ENCODE peak calls at places on chromosomes 5 and 9, in eight cellular contexts. B is GM04504; Z is activated naive CD4-positive, alpha-beta T cell treated with Interleukin-2 at 50 U/mL for 16 hours; I is fibroblast of the aortic adventitia; U is left ventricle myocardium superior; L is coronary artery; N is PC-3; S is fibroblast of lung. Q is an unnamed sample.

GRCh38 chr5:115260248-115260647 is 2.4 kb downstream of the PGGT1B start:
- DNase-seq in S (no peak), U (no peak), N (no peak), B (no peak), L (no peak), Z (no peak), I (no peak), Q (no peak)

GRCh38 chr5:57692582-57693487 is 210.2 kb upstream of the ACTBL2 start:
- DNase-seq in S (peak), B (peak), N (peak), I (peak), U (peak), Z (peak), L (peak), Q (peak)

GRCh38 chr9:18437315-18438200 is 36.4 kb upstream of the ADAMTSL1 start:
- DNase-seq in Z (no peak), I (peak), S (peak), N (no peak), L (peak), U (peak), B (no peak), Q (no peak)

GRCh38 chr5:160174780-160175437 is 54.4 kb upstream of the FABP6 start:
- DNase-seq in Z (no peak), L (no peak), U (no peak), I (peak), N (no peak), S (peak), B (no peak), Q (no peak)

GRCh38 chr5:2462026-2462691 is 289.3 kb downstream of the IRX2 start:
- DNase-seq in L (no peak), Z (no peak), N (no peak), I (no peak), B (no peak), U (no peak), S (no peak), Q (no peak)

GRCh38 chr5:88140396-88140862 is 128.2 kb downstream of the TMEM161B start:
- DNase-seq in L (no peak), S (peak), N (no peak), B (no peak), Z (no peak), I (no peak), U (peak), Q (no peak)

GRCh38 chr5:110702300-110702699 is 24.2 kb downstream of the TMEM232 start:
- DNase-seq in S (peak), I (no peak), L (no peak), N (no peak), B (no peak), U (no peak), Z (no peak), Q (no peak)

GRCh38 chr9:87567566-87567965 is 69.9 kb downstream of the DAPK1 start:
- DNase-seq in B (no peak), L (no peak), S (peak), U (no peak), N (no peak), I (peak), Z (no peak), Q (no peak)

GRCh38 chr5:149452007-149452664 is 73.0 kb upstream of the IL17B start:
- DNase-seq in B (no peak), U (peak), N (no peak), I (peak), L (no peak), S (peak), Z (no peak), Q (no peak)

GRCh38 chr5:157718529-157718928 is 12.7 kb upstream of the THG1L start:
- DNase-seq in U (no peak), I (peak), B (no peak), Z (no peak), N (peak), S (peak), L (no peak), Q (peak)

Q was measured in DMS53.